ENCODE peak calls at places on chromosomes 5 and 9, in four cellular contexts. T is stomach, J is cardiac muscle cell, X is hepatocyte. Z is an unnamed sample.

GRCh38 chr9:118990949-118991348 is 378.3 kb downstream of the BRINP1 start:
- DNase-seq in T (no peak), J (no peak), X (no peak), Z (no peak)

GRCh38 chr9:35490155-35490909 is 421 bp downstream of the RUSC2 start:
- DNase-seq in T (no peak), J (no peak), X (peak; percentile 51), Z (peak; percentile 2)

GRCh38 chr9:108133680-108134079 is 644.1 kb upstream of the KLF4 start:
- DNase-seq in T (no peak), J (no peak), X (no peak), Z (no peak)

GRCh38 chr9:137082925-137083290 is 3.9 kb upstream of the MAN1B1 start:
- DNase-seq in T (no peak), J (no peak), X (no peak), Z (no peak)

GRCh38 chr5:180785794-180786221 is 16.8 kb downstream of the MGAT1 start:
- DNase-seq in T (peak; percentile 60), J (peak; percentile 93), X (peak; percentile 66), Z (peak; percentile 91)

GRCh38 chr9:61666310-61666709 is 476.5 kb downstream of the SPATA31A7 start:
- DNase-seq in T (peak; percentile 5), J (no peak), X (no peak), Z (peak; percentile 1)

GRCh38 chr5:6510132-6510531 is 61.5 kb downstream of the UBE2QL1 start:
- DNase-seq in T (no peak), J (peak; percentile 9), X (no peak), Z (no peak)

GRCh38 chr9:110714314-110714713 is 45.7 kb downstream of the MUSK start:
- DNase-seq in T (peak; percentile 25), J (no peak), X (peak; percentile 18), Z (no peak)

GRCh38 chr5:131242728-131243255 is 21.1 kb upstream of the CDC42SE2 start:
- DNase-seq in T (no peak), J (peak; percentile 52), X (no peak), Z (no peak)

GRCh38 chr5:147935032-147935431 is 28.7 kb upstream of the C5orf46 start:
- DNase-seq in T (no peak), J (peak; percentile 63), X (peak; percentile 38), Z (no peak)

GRCh38 chr5:98927242-98927987 is 1.4 kb downstream of the CHD1 start:
- DNase-seq in T (no peak), J (peak; percentile 81), X (peak; percentile 67), Z (peak; percentile 10)

GRCh38 chr9:15416880-15417279 is 5.8 kb upstream of the SNAPC3 start:
- DNase-seq in T (peak; percentile 63), J (peak; percentile 69), X (peak; percentile 60), Z (peak; percentile 20)

GRCh38 chr5:137498301-137498735 is 808 bp downstream of the SPOCK1 start:
- DNase-seq in T (no peak), J (peak; percentile 36), X (peak; percentile 20), Z (no peak)

GRCh38 chr5:169686137-169686536 is 49.1 kb downstream of the DOCK2 start:
- DNase-seq in T (no peak), J (no peak), X (no peak), Z (no peak)

GRCh38 chr9:132957805-132958204 is 13.4 kb upstream of the TSC1 start:
- DNase-seq in T (no peak), J (no peak), X (no peak), Z (no peak)

DNA sequence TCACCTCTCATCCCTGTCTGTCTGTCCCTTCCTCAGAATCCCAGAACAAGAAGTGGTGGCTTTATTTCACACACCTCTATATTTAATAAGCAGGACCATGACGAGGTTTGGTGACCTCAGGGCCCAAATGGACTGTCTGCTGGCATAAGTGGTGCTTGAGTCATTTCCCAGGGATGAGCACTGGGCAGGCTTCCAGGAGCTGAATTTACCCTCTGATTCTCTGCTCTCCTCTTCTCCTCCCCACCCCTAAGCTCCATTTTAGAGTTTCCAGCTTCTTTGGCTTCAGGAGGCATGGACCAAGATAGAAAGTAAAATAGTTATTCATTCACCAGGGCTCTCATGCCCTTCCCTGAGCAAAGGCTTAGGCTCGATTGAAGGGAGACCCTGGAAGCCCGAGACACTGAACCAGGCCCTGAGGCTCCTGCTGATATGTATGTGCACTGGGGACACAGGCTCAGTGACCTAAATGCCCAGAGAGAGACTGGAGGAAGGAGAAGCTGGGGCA is 69.1 kb downstream of the PPARGC1B start:
- DNase-seq in T (peak; percentile 36), J (peak; percentile 71), X (peak; percentile 54), Z (peak; percentile 77)
- H3K4me1 ChIP-seq in T (peaks cover 93% of the 10 kb centered on the region), J (peaks cover 58% of the 10 kb centered on the region), X (peaks cover 13% of the 10 kb centered on the region), Z (peaks cover 86% of the 10 kb centered on the region)

GRCh38 chr5:140040358-140040757 is 2.7 kb downstream of the NRG2 start:
- DNase-seq in T (no peak), J (no peak), X (no peak), Z (no peak)

GRCh38 chr5:140039561-140039960 is 3.5 kb downstream of the NRG2 start:
- DNase-seq in T (no peak), J (peak; percentile 15), X (no peak), Z (no peak)

GRCh38 chr5:140042551-140043507 is at the start of gene NRG2:
- DNase-seq in T (peak; percentile 52), J (peak; percentile 55), X (peak; percentile 62), Z (no peak)

GRCh38 chr5:140041492-140042421 is 1.3 kb downstream of the NRG2 start:
- DNase-seq in T (peak; percentile 66), J (peak; percentile 58), X (peak; percentile 15), Z (no peak)

GRCh38 chr5:140041099-140041491 is 2.0 kb downstream of the NRG2 start:
- DNase-seq in T (no peak), J (no peak), X (no peak), Z (no peak)
- H3K4me3 ChIP-seq in T (peak overlapping the region; percentile 63), J (peak overlapping the region; percentile 88), X (no peak overlapping the region), Z (no peak overlapping the region)

GRCh38 chr5:59655693-59656309 is 237.7 kb downstream of the PDE4D start:
- DNase-seq in T (no peak), J (no peak), X (no peak), Z (no peak)
- H3K4me1 ChIP-seq in T (peaks cover 27% of the 10 kb centered on the region), J (no peaks in the 10 kb centered on the region), X (no peaks in the 10 kb centered on the region), Z (no peaks in the 10 kb centered on the region)

DNA sequence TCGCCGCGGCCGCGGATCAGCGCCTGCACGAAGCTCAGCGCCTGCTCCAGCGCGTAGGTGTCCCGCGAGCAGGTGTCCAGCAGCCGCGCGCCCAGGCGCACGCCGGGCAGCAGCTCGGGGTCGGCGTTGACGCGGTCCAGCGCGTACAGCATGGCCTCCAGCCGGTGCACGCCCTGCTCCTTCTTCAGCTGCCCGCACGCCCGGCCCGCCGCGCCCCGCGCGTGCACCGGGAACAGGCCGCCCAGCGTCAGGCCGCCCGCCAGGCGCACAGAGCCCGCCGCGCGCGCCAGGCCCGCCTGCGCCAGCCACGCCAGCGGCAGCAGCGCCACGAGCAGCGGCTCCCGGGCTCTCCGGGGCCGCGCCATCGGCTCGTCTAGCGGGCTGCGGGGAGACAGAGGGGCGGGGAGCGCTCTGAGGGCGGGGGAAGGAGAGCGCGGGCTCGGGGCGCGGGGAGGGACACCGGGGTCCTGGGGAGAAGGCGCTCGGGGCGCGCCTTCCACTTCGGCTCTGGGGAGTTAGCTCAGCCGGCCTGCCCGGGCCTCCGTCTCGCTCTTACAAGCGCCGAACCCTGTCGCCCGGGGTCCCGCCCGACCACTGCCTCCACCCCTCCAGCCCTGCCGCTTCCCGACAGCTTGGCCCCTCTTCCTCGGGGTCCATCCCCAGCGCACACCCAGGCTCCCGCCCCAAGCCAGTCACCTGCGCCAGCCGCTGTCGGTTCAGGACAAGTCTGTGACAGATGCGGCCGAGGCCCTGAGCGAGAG is at the start of gene GRM6:
- DNase-seq in T (no peak), J (peak; percentile 2), X (no peak), Z (no peak)
- H3K4me3 ChIP-seq in T (no peak within 1 kb of the TSS), J (no peak within 1 kb of the TSS), X (no peak within 1 kb of the TSS), Z (no peak within 1 kb of the TSS)

GRCh38 chr5:171956314-171956713 is 50.1 kb downstream of the FBXW11 start:
- DNase-seq in T (no peak), J (no peak), X (no peak), Z (no peak)
- H3K4me1 ChIP-seq in T (peaks cover 81% of the 10 kb centered on the region), J (peaks cover 55% of the 10 kb centered on the region), X (peaks cover 35% of the 10 kb centered on the region), Z (no peaks in the 10 kb centered on the region)

DNA sequence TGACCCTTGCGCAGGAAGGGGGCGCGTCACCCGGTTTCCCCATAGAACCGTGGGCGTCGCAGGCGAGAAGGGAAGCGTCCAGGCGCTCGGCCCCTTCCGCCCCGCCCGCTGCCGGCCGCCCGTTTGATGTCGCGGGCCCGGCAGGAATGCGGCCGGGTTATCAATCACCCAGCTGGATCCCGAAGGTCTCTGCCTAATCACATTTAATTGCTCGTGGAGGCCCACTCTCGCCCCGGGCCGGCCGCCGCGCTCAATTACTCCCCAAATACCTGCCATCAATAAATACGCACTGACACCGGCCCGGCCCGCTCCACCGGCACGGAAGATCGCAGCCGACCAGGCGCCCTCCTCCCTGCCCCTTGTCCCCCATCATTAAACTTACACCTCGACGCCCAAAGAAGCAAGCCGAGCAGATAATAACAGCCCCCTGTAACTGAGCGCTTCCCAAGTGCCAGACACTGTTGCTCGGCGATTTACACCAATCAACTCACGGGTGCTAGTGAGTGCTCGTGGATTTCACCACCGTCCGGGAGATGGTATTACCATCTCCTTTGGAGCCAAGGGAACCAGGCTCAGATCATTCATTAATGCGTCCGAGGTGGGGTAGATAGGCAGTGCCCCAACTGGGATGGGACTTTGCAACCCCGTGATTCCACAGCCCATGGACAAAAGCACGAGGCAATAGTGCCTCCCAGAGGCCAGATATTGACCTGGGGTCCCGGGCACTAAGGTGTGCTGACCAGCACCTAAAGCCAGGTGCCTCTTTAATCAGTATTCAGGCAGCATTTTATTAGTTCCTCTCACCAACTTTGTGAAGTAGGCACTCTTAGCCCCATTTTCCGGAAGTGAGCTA is 11.3 kb downstream of the MSX2 start:
- DNase-seq in T (no peak), J (peak; percentile 28), X (peak; percentile 78), Z (no peak)
- H3K4me3 ChIP-seq in T (no peak overlapping the region), J (peak overlapping the region; percentile 34), X (peak overlapping the region; percentile 19), Z (no peak overlapping the region)

DNA sequence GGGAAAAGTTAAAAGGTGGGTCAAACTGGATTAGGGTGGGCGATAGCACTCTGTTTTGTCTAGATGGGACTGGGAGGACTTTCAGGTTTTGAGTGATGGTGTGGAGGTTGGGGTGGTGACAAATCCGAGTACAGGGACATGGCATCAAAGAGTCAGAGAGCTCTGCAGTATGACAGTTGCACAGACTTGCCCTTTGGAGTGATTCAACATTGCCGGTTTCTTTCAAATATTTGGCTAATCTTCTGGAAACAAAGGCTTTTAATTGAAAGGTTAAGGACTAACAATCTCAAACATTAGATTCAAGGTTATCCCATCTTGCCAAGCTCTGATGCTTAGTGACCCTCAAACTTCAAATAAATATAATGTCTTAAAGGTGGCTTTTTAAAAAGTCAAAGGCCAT is 11.8 kb downstream of the DAB2 start:
- DNase-seq in T (no peak), J (no peak), X (no peak), Z (no peak)
- H3K4me1 ChIP-seq in T (peaks cover 9% of the 10 kb centered on the region), J (peaks cover 7% of the 10 kb centered on the region), X (peaks cover 33% of the 10 kb centered on the region), Z (peaks cover 12% of the 10 kb centered on the region)

DNA sequence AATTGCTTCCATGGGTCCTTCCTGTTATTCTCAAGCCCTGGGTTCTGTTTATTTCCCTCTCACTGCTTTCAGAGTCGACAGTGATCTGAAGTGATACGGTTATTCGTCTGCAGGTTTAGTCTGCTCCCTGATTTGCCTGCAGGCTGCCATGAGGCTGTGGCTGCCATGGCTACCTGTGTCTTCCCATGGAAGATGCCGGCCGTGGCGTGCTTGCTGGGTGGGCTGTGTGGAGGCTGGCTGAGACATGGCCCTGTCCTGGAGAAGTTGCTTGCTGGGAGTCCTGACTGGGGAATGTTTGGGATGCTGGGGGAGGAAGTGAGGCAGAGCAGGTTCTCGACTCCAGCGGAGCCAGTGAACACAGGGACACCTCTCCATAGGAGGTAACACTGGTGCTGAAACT is 104.1 kb upstream of the TBC1D2 start:
- DNase-seq in T (no peak), J (no peak), X (no peak), Z (no peak)
- H3K4me3 ChIP-seq in T (no peak overlapping the region), J (no peak overlapping the region), X (no peak overlapping the region), Z (no peak overlapping the region)